ENCODE peak calls at places on chromosome 20, in seven cellular contexts. Q is MCF 10A; L is stimulated activated CD8-positive, alpha-beta memory T cell treated with anti-CD3 and anti-CD28 coated beads, Interleukin-15, amount 100 ng/mL, for 4 hours; K is activated T-helper 1 cell treated with anti-CD3 and anti-CD28 coated beads, Interleukin-2, amount 50 U/mL, for 16 hours; Y is fibroblast of the aortic adventitia; R is Peyer's patch; C is AG20443. B is an unnamed sample.

GRCh38 chr20:40134176-40134575 is 554.9 kb downstream of the MAFB start:
- DNase-seq in Y (no peak), Q (no peak), C (no peak), L (no peak), R (no peak), K (no peak), B (no peak)

GRCh38 chr20:17298169-17298568 is 71.3 kb downstream of the PCSK2 start:
- DNase-seq in Q (no peak), L (no peak), Y (no peak), K (no peak), R (no peak), C (no peak), B (no peak)

GRCh38 chr20:55538261-55538908 is 466.9 kb downstream of the CBLN4 start:
- DNase-seq in R (no peak), C (no peak), L (no peak), Q (no peak), Y (no peak), K (no peak), B (no peak)

GRCh38 chr20:15976047-15976731 is 597.1 kb downstream of the KIF16B start:
- DNase-seq in L (no peak), Q (no peak), Y (no peak), R (no peak), K (no peak), C (no peak), B (no peak)

GRCh38 chr20:50245561-50246366 is 55.1 kb downstream of the CEBPB start:
- DNase-seq in C (peak; percentile 55), Y (peak; percentile 52), R (no peak), K (no peak), Q (peak; percentile 81), L (no peak), B (no peak)

GRCh38 chr20:33672426-33673114 is 1.7 kb downstream of the NECAB3 start:
- DNase-seq in L (no peak), R (no peak), Q (no peak), C (peak; percentile 32), K (no peak), Y (no peak), B (no peak)

GRCh38 chr20:62603021-62603906 is 39.0 kb upstream of the SLCO4A1 start:
- DNase-seq in R (peak; percentile 78), Q (peak; percentile 93), L (no peak), K (no peak), C (peak; percentile 35), Y (peak; percentile 22), B (peak; percentile 79)

GRCh38 chr20:39874049-39874893 is 814.8 kb downstream of the MAFB start:
- DNase-seq in C (peak; percentile 83), Q (peak; percentile 88), R (peak; percentile 89), K (no peak), Y (peak; percentile 88), L (no peak), B (no peak)

GRCh38 chr20:50610212-50610718 is 81.1 kb downstream of the RIPOR3 start:
- DNase-seq in C (no peak), Q (no peak), Y (no peak), L (no peak), K (no peak), R (no peak), B (no peak)

GRCh38 chr20:23514848-23515247 is 23.9 kb downstream of the CST8 start:
- DNase-seq in R (no peak), Y (no peak), Q (no peak), C (no peak), K (no peak), L (no peak), B (no peak)

GRCh38 chr20:9218412-9219001 is 149.6 kb downstream of the PLCB4 start:
- DNase-seq in C (no peak), K (no peak), Y (no peak), L (no peak), Q (peak; percentile 33), R (no peak), B (no peak)

GRCh38 chr20:1177680-1178079 is 7.1 kb downstream of the TMEM74B start:
- DNase-seq in R (no peak), Q (peak; percentile 15), L (no peak), Y (no peak), K (no peak), C (peak; percentile 30), B (no peak)

GRCh38 chr20:37344506-37345338 is 1.2 kb upstream of the SRC start:
- DNase-seq in Y (no peak), C (no peak), Q (no peak), R (peak; percentile 83), K (no peak), L (no peak), B (peak; percentile 51)

GRCh38 chr20:57618091-57618765 is 2.0 kb downstream of the ZBP1 start:
- DNase-seq in Q (peak; percentile 59), Y (no peak), K (no peak), C (no peak), L (no peak), R (peak; percentile 82), B (no peak)

GRCh38 chr20:30602424-30602823 is 655.0 kb upstream of the DEFB115 start:
- DNase-seq in K (no peak), R (no peak), Y (no peak), L (no peak), C (no peak), Q (no peak), B (no peak)

GRCh38 chr20:45845452-45845851 is 11.7 kb downstream of the ACOT8 start:
- DNase-seq in K (no peak), R (no peak), L (no peak), C (no peak), Y (no peak), Q (no peak), B (no peak)

GRCh38 chr20:59179988-59180387 is 16.4 kb downstream of the ZNF831 start:
- DNase-seq in K (no peak), Q (no peak), L (no peak), C (no peak), Y (no peak), R (no peak), B (no peak)

GRCh38 chr20:61534346-61534745 is 282.3 kb downstream of the CDH4 start:
- DNase-seq in L (no peak), C (no peak), R (no peak), K (no peak), Y (no peak), Q (no peak), B (no peak)

GRCh38 chr20:57941121-57941522 is 231.3 kb upstream of the PMEPA1 start:
- DNase-seq in R (peak; percentile 62), Y (no peak), Q (no peak), L (no peak), K (no peak), C (no peak), B (no peak)

GRCh38 chr20:63206878-63207277 is 9.1 kb downstream of the YTHDF1 start:
- DNase-seq in R (no peak), K (no peak), Y (no peak), L (no peak), Q (peak; percentile 84), C (no peak), B (no peak)

GRCh38 chr20:20299904-20300303 is 68.0 kb upstream of the INSM1 start:
- DNase-seq in L (no peak), C (no peak), Y (no peak), Q (no peak), R (no peak), K (no peak), B (no peak)

GRCh38 chr20:4633780-4634179 is 87.9 kb upstream of the PRND start:
- DNase-seq in K (no peak), L (no peak), Q (peak; percentile 22), Y (peak; percentile 95), R (no peak), C (peak; percentile 74), B (no peak)

GRCh38 chr20:62475819-62476073 is at the start of gene GATA5:
- DNase-seq in C (no peak), L (no peak), R (no peak), Q (no peak), Y (no peak), K (no peak), B (no peak)

B was measured in ascending aorta.